ENCODE peak calls at places on chromosomes 11 and 22, in five cellular contexts. T is heart right ventricle, Y is GM12878, N is hepatocyte, A is mammary epithelial cell. O is an unnamed sample.
A peak's percentile ranks its signal among the peaks of the same experiment; 100 is the strongest.

GRCh38 chr22:50153056-50153755 is 17.3 kb upstream of the PANX2 start:
- DNase-seq in T (no peak), Y (no peak), N (no peak), A (no peak), O (no peak)

GRCh38 chr22:33119044-33119443 is 60.9 kb upstream of the SYN3 start:
- DNase-seq in T (no peak), Y (no peak), N (no peak), A (no peak), O (no peak)

GRCh38 chr11:128906185-128907065 is 15.3 kb downstream of the KCNJ5 start:
- DNase-seq in T (no peak), Y (no peak), N (no peak), A (no peak), O (no peak)

GRCh38 chr11:35491231-35491871 is 34.1 kb downstream of the PAMR1 start:
- DNase-seq in T (no peak), Y (no peak), N (peak; percentile 18), A (peak; percentile 29), O (peak; percentile 30)

GRCh38 chr11:69819541-69820070 is 390 bp upstream of the FGF3 start:
- DNase-seq in T (no peak), Y (no peak), N (no peak), A (no peak), O (no peak)

GRCh38 chr11:114762437-114762836 is 84.1 kb downstream of the NXPE2 start:
- DNase-seq in T (peak; percentile 61), Y (no peak), N (peak; percentile 86), A (peak; percentile 20), O (peak; percentile 30)

GRCh38 chr11:398826-399225 is 4.8 kb downstream of the PKP3 start:
- DNase-seq in T (no peak), Y (no peak), N (no peak), A (no peak), O (no peak)

GRCh38 chr11:106286881-106287504 is 209.5 kb downstream of the AASDHPPT start:
- DNase-seq in T (no peak), Y (no peak), N (no peak), A (no peak), O (no peak)

GRCh38 chr22:30267382-30268302 is 991 bp upstream of the OSM start:
- DNase-seq in T (no peak), Y (no peak), N (no peak), A (no peak), O (no peak)

GRCh38 chr22:28548411-28548810 is 131.2 kb downstream of the TTC28 start:
- DNase-seq in T (no peak), Y (no peak), N (no peak), A (no peak), O (no peak)

GRCh38 chr11:10382518-10382917 is 72.5 kb upstream of the AMPD3 start:
- DNase-seq in T (no peak), Y (no peak), N (no peak), A (no peak), O (no peak)

GRCh38 chr11:71504526-71504925 is 22.5 kb upstream of the KRTAP5-7 start:
- DNase-seq in T (no peak), Y (no peak), N (no peak), A (no peak), O (no peak)

GRCh38 chr22:22011964-22012363 is 29.4 kb upstream of the TOP3B start:
- DNase-seq in T (no peak), Y (no peak), N (no peak), A (no peak), O (no peak)

GRCh38 chr22:21669026-21669425 is 3.2 kb downstream of the PPIL2 start:
- DNase-seq in T (no peak), Y (no peak), N (no peak), A (no peak), O (peak; percentile 21)

GRCh38 chr11:120054016-120054752 is 83.7 kb downstream of the TRIM29 start:
- DNase-seq in T (no peak), Y (no peak), N (no peak), A (no peak), O (no peak)

GRCh38 chr11:74739546-74740270 is 8.5 kb upstream of the CHRDL2 start:
- DNase-seq in T (peak; percentile 28), Y (no peak), N (peak; percentile 80), A (peak; percentile 60), O (peak; percentile 49)

GRCh38 chr22:41936894-41937169 is 10.1 kb downstream of the CENPM start:
- DNase-seq in T (no peak), Y (no peak), N (no peak), A (no peak), O (no peak)

GRCh38 chr22:39301926-39302325 is 17.5 kb downstream of the RPL3 start:
- DNase-seq in T (no peak), Y (no peak), N (no peak), A (no peak), O (no peak)

GRCh38 chr11:36296925-36297604 is 977 bp downstream of the PRR5L start:
- DNase-seq in T (no peak), Y (no peak), N (no peak), A (no peak), O (peak; percentile 42)

GRCh38 chr22:35838849-35839646 is 121.4 kb downstream of the APOL5 start:
- DNase-seq in T (peak; percentile 27), Y (no peak), N (peak; percentile 71), A (peak; percentile 75), O (peak; percentile 64)

GRCh38 chr11:17208257-17208999 is 642 bp upstream of the PIK3C2A start:
- DNase-seq in T (peak; percentile 38), Y (no peak), N (peak; percentile 92), A (peak; percentile 81), O (peak; percentile 81)

GRCh38 chr11:111360150-111361043 is 18.7 kb downstream of the POU2AF1 start:
- DNase-seq in T (no peak), Y (no peak), N (peak; percentile 88), A (no peak), O (no peak)

GRCh38 chr11:65236194-65237059 is 25.3 kb upstream of the POLA2 start:
- DNase-seq in T (no peak), Y (no peak), N (no peak), A (no peak), O (no peak)

GRCh38 chr22:44879301-44879680 is 126.9 kb downstream of the ARHGAP8 start:
- DNase-seq in T (no peak), Y (no peak), N (no peak), A (no peak), O (no peak)

GRCh38 chr11:1890856-1891830 is 552 bp downstream of the PRR33 start:
- DNase-seq in T (no peak), Y (no peak), N (no peak), A (no peak), O (no peak)

GRCh38 chr11:57047610-57048009 is 58.9 kb downstream of the OR5AK2 start:
- DNase-seq in T (no peak), Y (no peak), N (no peak), A (no peak), O (no peak)

GRCh38 chr11:27861706-27862430 is 161.6 kb upstream of the BDNF start:
- DNase-seq in T (no peak), Y (no peak), N (peak; percentile 52), A (peak; percentile 79), O (peak; percentile 88)

GRCh38 chr11:27857588-27857987 is 157.3 kb upstream of the BDNF start:
- DNase-seq in T (no peak), Y (no peak), N (no peak), A (no peak), O (no peak)

GRCh38 chr11:27858901-27859300 is 158.6 kb upstream of the BDNF start:
- DNase-seq in T (no peak), Y (no peak), N (no peak), A (no peak), O (no peak)

GRCh38 chr11:27860811-27861210 is 160.6 kb upstream of the BDNF start:
- DNase-seq in T (no peak), Y (no peak), N (no peak), A (no peak), O (peak; percentile 65)

GRCh38 chr11:27857014-27857413 is 156.8 kb upstream of the BDNF start:
- DNase-seq in T (no peak), Y (no peak), N (no peak), A (no peak), O (no peak)
- TF ChIP-seq CTCF in T (no peak), Y (no peak), N (no peak), A (no peak), O (no peak)

DNA sequence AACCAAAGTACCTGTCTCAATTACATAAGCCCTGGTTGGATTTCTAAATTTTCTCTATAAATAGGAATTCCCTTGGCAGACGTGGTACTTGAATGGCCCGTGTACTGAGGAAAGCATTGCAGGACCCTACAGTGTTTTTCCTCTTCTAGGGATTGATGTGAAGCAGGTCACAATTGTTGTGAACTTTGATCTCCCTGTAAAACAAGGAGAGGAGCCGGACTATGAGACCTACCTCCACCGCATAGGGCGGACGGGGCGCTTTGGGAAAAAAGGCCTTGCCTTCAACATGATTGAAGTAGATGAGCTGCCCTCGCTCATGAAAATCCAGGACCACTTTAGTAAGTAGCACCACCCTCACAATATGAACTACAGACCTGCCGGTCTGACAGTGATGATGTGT is 16.7 kb downstream of the DDX25 start:
- DNase-seq in T (no peak), Y (no peak), N (no peak), A (no peak), O (no peak)
- H3K27me3 ChIP-seq in T (no peaks in the 10 kb centered on the region), Y (no peaks in the 10 kb centered on the region), N (peaks cover 13% of the 10 kb centered on the region), A (peaks cover 2% of the 10 kb centered on the region), O (peaks cover 2% of the 10 kb centered on the region)

DNA sequence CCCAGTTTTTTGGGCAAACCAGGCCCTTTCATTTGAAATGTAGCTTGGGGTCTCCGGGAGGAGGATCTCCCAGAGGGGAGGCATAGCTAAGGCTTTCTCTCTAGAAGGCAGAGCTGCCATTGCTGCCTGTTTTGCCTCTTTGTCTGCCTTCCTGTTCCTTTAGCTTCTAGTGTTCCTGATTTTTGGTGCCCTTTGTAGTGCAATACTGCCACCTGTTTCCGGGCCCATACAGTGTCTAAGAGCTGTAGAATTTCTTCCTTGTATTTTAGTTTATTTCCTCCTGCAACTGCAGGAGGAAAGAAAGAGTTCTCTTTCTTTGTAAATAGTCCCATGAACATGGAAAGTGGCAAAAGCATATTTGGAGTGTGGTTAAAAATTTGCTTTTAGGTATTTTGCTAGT is 19.3 kb upstream of the GLYATL1 start:
- DNase-seq in T (no peak), Y (no peak), N (no peak), A (no peak), O (no peak)
- H3K4me3 ChIP-seq in T (no peak overlapping the region), Y (no peak overlapping the region), N (no peak overlapping the region), A (no peak overlapping the region), O (no peak overlapping the region)

GRCh38 chr11:44748606-44749005 is 21.8 kb downstream of the TSPAN18 start:
- DNase-seq in T (no peak), Y (no peak), N (no peak), A (no peak), O (no peak)

GRCh38 chr11:44747836-44748235 is 21.1 kb downstream of the TSPAN18 start:
- DNase-seq in T (no peak), Y (no peak), N (no peak), A (no peak), O (no peak)

GRCh38 chr11:44747339-44747738 is 20.6 kb downstream of the TSPAN18 start:
- DNase-seq in T (no peak), Y (no peak), N (no peak), A (no peak), O (no peak)

GRCh38 chr11:44749160-44749559 is 22.4 kb downstream of the TSPAN18 start:
- DNase-seq in T (no peak), Y (no peak), N (no peak), A (no peak), O (no peak)

DNA sequence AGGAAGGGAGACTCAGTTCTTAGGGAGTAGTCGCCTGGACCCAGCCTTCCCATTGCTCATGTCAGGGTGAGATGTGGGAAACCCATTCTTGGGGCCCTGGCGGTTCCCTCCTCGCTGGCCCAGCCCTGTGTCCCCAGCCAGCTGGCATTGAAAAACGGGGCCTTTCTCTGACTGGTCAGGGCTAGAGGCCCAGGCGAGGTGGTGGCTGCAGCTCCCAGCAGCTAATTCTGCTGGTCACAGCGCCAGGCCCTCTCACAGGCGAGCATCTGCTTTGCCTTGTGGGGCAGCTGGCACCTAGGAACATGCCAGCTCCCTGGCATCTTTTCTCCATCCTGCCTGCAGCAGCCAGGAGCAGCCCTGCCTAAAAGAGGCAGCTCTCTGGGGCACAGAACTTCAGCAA is 20.1 kb downstream of the TSPAN18 start:
- DNase-seq in T (peak; percentile 69), Y (no peak), N (no peak), A (no peak), O (no peak)
- TF ChIP-seq CTCF in T (no peak), Y (no peak), N (no peak), A (no peak), O (no peak)